ENCODE peak calls at places on chromosomes 13 and 19, in five cellular contexts. E is lower lobe of right lung; X is LoVo; R is activated T-helper 1 cell treated with anti-CD3 and anti-CD28 coated beads, Interleukin-12 subunit alpha, Interleukin-12 subunit beta, Interleukin-2, Interleukin-4 antibody, amounts not matched to agents 30 ng/mL and 10 ng/mL and 1 ng/mL, durations not matched to agents 14 hours and 24 hours and 36 hours; T is AG08395. N is an unnamed sample.

GRCh38 chr13:42312817-42313431 is 41.0 kb downstream of the AKAP11 start:
- DNase-seq in E (no peak), R (no peak), X (no peak), T (no peak), N (no peak)

GRCh38 chr13:93736909-93737308 is 510.3 kb downstream of the GPC6 start:
- DNase-seq in E (no peak), X (no peak), R (no peak), T (no peak), N (no peak)

GRCh38 chr13:114078501-114079451 is 53.6 kb downstream of the RASA3 start:
- DNase-seq in E (peak), T (peak), X (peak), R (no peak), N (peak)

GRCh38 chr19:51440846-51441409 is 17.3 kb downstream of the SIGLEC8 start:
- DNase-seq in R (no peak), E (no peak), X (no peak), T (no peak), N (no peak)

GRCh38 chr13:29771247-29771646 is 79.2 kb downstream of the UBL3 start:
- DNase-seq in R (no peak), E (no peak), T (no peak), X (peak), N (peak)

GRCh38 chr13:55298201-55298600 is 1842.5 kb upstream of the PRR20A start:
- DNase-seq in T (no peak), R (no peak), X (no peak), E (no peak), N (no peak)

GRCh38 chr13:98549006-98549727 is 27.7 kb downstream of the STK24 start:
- DNase-seq in T (peak), X (no peak), R (no peak), E (no peak), N (no peak)

GRCh38 chr19:3458229-3458555 is 22.1 kb downstream of the SMIM24 start:
- DNase-seq in R (no peak), E (no peak), T (no peak), X (no peak), N (no peak)

GRCh38 chr19:48190288-48191284 is 20.1 kb downstream of the ZSWIM9 start:
- DNase-seq in X (peak), T (no peak), E (no peak), R (no peak), N (peak)

GRCh38 chr13:41420146-41420545 is 37.2 kb upstream of the RGCC start:
- DNase-seq in X (no peak), T (no peak), E (no peak), R (no peak), N (no peak)

GRCh38 chr13:82976499-82976898 is 905.8 kb downstream of the SLITRK1 start:
- DNase-seq in X (no peak), R (no peak), T (no peak), E (no peak), N (peak)

GRCh38 chr19:48274938-48275337 is 5.1 kb downstream of the ZNF114 start:
- DNase-seq in X (no peak), R (no peak), T (no peak), E (no peak), N (no peak)

GRCh38 chr13:100108913-100109507 is 20.1 kb downstream of the PCCA start:
- DNase-seq in X (no peak), T (no peak), R (no peak), E (no peak), N (no peak)

GRCh38 chr13:80755925-80756324 is 415.0 kb upstream of the SPRY2 start:
- DNase-seq in X (no peak), R (no peak), E (no peak), T (no peak), N (no peak)

GRCh38 chr13:23770428-23770827 is 118.8 kb downstream of the MIPEP start:
- DNase-seq in T (no peak), X (no peak), R (no peak), E (no peak), N (no peak)

GRCh38 chr13:37349916-37350315 is 244.5 kb upstream of the CSNK1A1L start:
- DNase-seq in E (no peak), X (no peak), R (no peak), T (no peak), N (no peak)

GRCh38 chr19:16887353-16888265 is 1.2 kb upstream of the F2RL3 start:
- DNase-seq in R (no peak), X (no peak), T (no peak), E (no peak), N (no peak)

GRCh38 chr13:110571897-110572777 is 10.6 kb upstream of the RAB20 start:
- DNase-seq in T (no peak), R (no peak), E (no peak), X (no peak), N (no peak)

GRCh38 chr13:103815619-103816018 is 749.4 kb upstream of the SLC10A2 start:
- DNase-seq in E (no peak), T (no peak), X (no peak), R (no peak), N (no peak)

GRCh38 chr19:42069619-42070293 is at the start of gene GRIK5:
- DNase-seq in X (no peak), R (no peak), E (no peak), T (no peak), N (no peak)

GRCh38 chr19:48817585-48818124 is 6.8 kb upstream of the BCAT2 start:
- DNase-seq in T (no peak), R (no peak), E (no peak), X (no peak), N (no peak)

GRCh38 chr19:49691243-49692101 is 556 bp downstream of the CPT1C start:
- DNase-seq in R (no peak), T (peak), X (no peak), E (peak), N (no peak)

GRCh38 chr19:51196181-51196580 is 28.7 kb upstream of the CD33 start:
- DNase-seq in E (no peak), X (no peak), R (no peak), T (no peak), N (no peak)

GRCh38 chr13:85241045-85241444 is 558.2 kb downstream of the SLITRK6 start:
- DNase-seq in T (no peak), R (no peak), E (no peak), X (no peak), N (no peak)

GRCh38 chr19:10096615-10096963 is 5.9 kb downstream of the ANGPTL6 start:
- DNase-seq in E (no peak), X (no peak), T (no peak), R (no peak), N (no peak)

GRCh38 chr13:30927595-30927994 is 4.9 kb upstream of the TEX26 start:
- DNase-seq in X (no peak), R (no peak), E (no peak), T (no peak), N (no peak)

GRCh38 chr19:45382426-45382825 is 12.1 kb upstream of the ERCC2 start:
- DNase-seq in E (no peak), R (no peak), X (no peak), T (no peak), N (no peak)

GRCh38 chr19:29105629-29106352 is 107.2 kb downstream of the UQCRFS1 start:
- DNase-seq in X (no peak), E (no peak), R (no peak), T (no peak), N (no peak)

GRCh38 chr19:47518139-47518538 is 3.3 kb upstream of the NAPA start:
- DNase-seq in T (no peak), R (peak), X (no peak), E (no peak), N (no peak)

GRCh38 chr19:10603084-10603872 is 16.2 kb upstream of the AP1M2 start:
- DNase-seq in R (peak), T (no peak), E (peak), X (no peak), N (no peak)

GRCh38 chr13:52399708-52400107 is 6.3 kb downstream of the THSD1 start:
- DNase-seq in E (no peak), T (no peak), R (no peak), X (no peak), N (no peak)

GRCh38 chr19:5308471-5309437 is 31.9 kb downstream of the PTPRS start:
- DNase-seq in R (no peak), E (no peak), X (no peak), T (peak), N (peak)

GRCh38 chr13:114113961-114114360 is 18.5 kb downstream of the RASA3 start:
- DNase-seq in E (no peak), X (no peak), T (no peak), R (no peak), N (no peak)

GRCh38 chr13:112708560-112709240 is 18.9 kb downstream of the ATP11A start:
- DNase-seq in X (no peak), E (no peak), R (no peak), T (no peak), N (no peak)

GRCh38 chr19:52923782-52924593 is 760 bp upstream of the ZNF888 start:
- DNase-seq in E (peak), R (no peak), X (peak), T (no peak), N (peak)

GRCh38 chr19:23901360-23901759 is 13.3 kb upstream of the ZNF726 start:
- DNase-seq in T (no peak), X (no peak), E (no peak), R (no peak), N (no peak)

GRCh38 chr19:14470031-14470876 is 4.9 kb downstream of the PTGER1 start:
- DNase-seq in E (no peak), T (no peak), R (no peak), X (no peak), N (no peak)